ENCODE peak calls at places on chromosome 9, in ten cellular contexts. One of them, this sample, is unnamed.

GRCh38 chr9:107367727-107368502 is 84.8 kb downstream of the RAD23B start:
- DNase-seq in hepatocyte: no peak
- DNase-seq in pancreas: no peak
- DNase-seq in NCI-H2107: no peak
- DNase-seq in NCI-H526 treated with DMSO at 0.1 percent for 48 hours: no peak
- DNase-seq in NCI-H748 treated with DMSO at 0.1 percent for 48 hours: no peak
- DNase-seq in HCT116: no peak
- DNase-seq in iris pigment epithelial cell: peak; percentile 30
- DNase-seq in AG04450: no peak
- DNase-seq in right lobe of liver: no peak
- DNase-seq in this sample: no peak

GRCh38 chr9:116501871-116502270 is 185.2 kb upstream of the TRIM32 start:
- DNase-seq in pancreas: no peak
- DNase-seq in iris pigment epithelial cell: peak; percentile 37
- DNase-seq in right lobe of liver: no peak
- DNase-seq in hepatocyte: no peak
- DNase-seq in HCT116: peak; percentile 23
- DNase-seq in NCI-H526 treated with DMSO at 0.1 percent for 48 hours: no peak
- DNase-seq in AG04450: no peak
- DNase-seq in NCI-H748 treated with DMSO at 0.1 percent for 48 hours: no peak
- DNase-seq in NCI-H2107: no peak
- DNase-seq in this sample: no peak

GRCh38 chr9:22158275-22158674 is 149.2 kb upstream of the CDKN2B start:
- DNase-seq in HCT116: no peak
- DNase-seq in pancreas: no peak
- DNase-seq in NCI-H748 treated with DMSO at 0.1 percent for 48 hours: no peak
- DNase-seq in NCI-H2107: no peak
- DNase-seq in NCI-H526 treated with DMSO at 0.1 percent for 48 hours: no peak
- DNase-seq in hepatocyte: no peak
- DNase-seq in right lobe of liver: no peak
- DNase-seq in AG04450: no peak
- DNase-seq in iris pigment epithelial cell: peak; percentile 65
- DNase-seq in this sample: no peak

GRCh38 chr9:136886610-136887597 is 588 bp downstream of the TRAF2 start:
- DNase-seq in AG04450: no peak
- DNase-seq in iris pigment epithelial cell: peak; percentile 24
- DNase-seq in NCI-H2107: peak; percentile 57
- DNase-seq in NCI-H748 treated with DMSO at 0.1 percent for 48 hours: no peak
- DNase-seq in HCT116: no peak
- DNase-seq in right lobe of liver: no peak
- DNase-seq in pancreas: peak; percentile 71
- DNase-seq in NCI-H526 treated with DMSO at 0.1 percent for 48 hours: no peak
- DNase-seq in hepatocyte: peak; percentile 59
- DNase-seq in this sample: no peak

GRCh38 chr9:121673576-121673975 is 22.1 kb downstream of the DAB2IP start:
- DNase-seq in hepatocyte: no peak
- DNase-seq in HCT116: no peak
- DNase-seq in pancreas: no peak
- DNase-seq in iris pigment epithelial cell: no peak
- DNase-seq in AG04450: no peak
- DNase-seq in NCI-H2107: no peak
- DNase-seq in right lobe of liver: no peak
- DNase-seq in NCI-H526 treated with DMSO at 0.1 percent for 48 hours: no peak
- DNase-seq in NCI-H748 treated with DMSO at 0.1 percent for 48 hours: no peak
- DNase-seq in this sample: no peak

GRCh38 chr9:98806394-98807069 is 938 bp upstream of the GALNT12 start:
- DNase-seq in iris pigment epithelial cell: peak; percentile 40
- DNase-seq in hepatocyte: no peak
- DNase-seq in NCI-H2107: no peak
- DNase-seq in NCI-H526 treated with DMSO at 0.1 percent for 48 hours: no peak
- DNase-seq in AG04450: no peak
- DNase-seq in HCT116: no peak
- DNase-seq in NCI-H748 treated with DMSO at 0.1 percent for 48 hours: no peak
- DNase-seq in right lobe of liver: no peak
- DNase-seq in pancreas: no peak
- DNase-seq in this sample: no peak

GRCh38 chr9:6068983-6069382 is 53.6 kb upstream of the RANBP6 start:
- DNase-seq in NCI-H526 treated with DMSO at 0.1 percent for 48 hours: no peak
- DNase-seq in NCI-H2107: no peak
- DNase-seq in NCI-H748 treated with DMSO at 0.1 percent for 48 hours: no peak
- DNase-seq in HCT116: no peak
- DNase-seq in right lobe of liver: no peak
- DNase-seq in AG04450: no peak
- DNase-seq in iris pigment epithelial cell: no peak
- DNase-seq in hepatocyte: no peak
- DNase-seq in pancreas: no peak
- DNase-seq in this sample: no peak

GRCh38 chr9:89461302-89461701 is 36.6 kb downstream of the SEMA4D start:
- DNase-seq in HCT116: no peak
- DNase-seq in NCI-H748 treated with DMSO at 0.1 percent for 48 hours: no peak
- DNase-seq in AG04450: peak; percentile 10
- DNase-seq in iris pigment epithelial cell: peak; percentile 66
- DNase-seq in pancreas: no peak
- DNase-seq in hepatocyte: no peak
- DNase-seq in NCI-H526 treated with DMSO at 0.1 percent for 48 hours: no peak
- DNase-seq in NCI-H2107: no peak
- DNase-seq in right lobe of liver: no peak
- DNase-seq in this sample: no peak

GRCh38 chr9:96344458-96345180 is 38.9 kb downstream of the SLC35D2 start:
- DNase-seq in AG04450: peak; percentile 87
- DNase-seq in hepatocyte: peak; percentile 88
- DNase-seq in NCI-H748 treated with DMSO at 0.1 percent for 48 hours: peak; percentile 64
- DNase-seq in pancreas: no peak
- DNase-seq in right lobe of liver: no peak
- DNase-seq in NCI-H526 treated with DMSO at 0.1 percent for 48 hours: no peak
- DNase-seq in HCT116: peak; percentile 73
- DNase-seq in NCI-H2107: no peak
- DNase-seq in iris pigment epithelial cell: peak; percentile 92
- DNase-seq in this sample: no peak

GRCh38 chr9:117548556-117548955 is 133.7 kb upstream of the ASTN2 start:
- DNase-seq in pancreas: no peak
- DNase-seq in AG04450: no peak
- DNase-seq in NCI-H748 treated with DMSO at 0.1 percent for 48 hours: no peak
- DNase-seq in NCI-H2107: no peak
- DNase-seq in right lobe of liver: no peak
- DNase-seq in iris pigment epithelial cell: no peak
- DNase-seq in hepatocyte: no peak
- DNase-seq in HCT116: no peak
- DNase-seq in NCI-H526 treated with DMSO at 0.1 percent for 48 hours: no peak
- DNase-seq in this sample: no peak

GRCh38 chr9:28801144-28801799 is 1228.0 kb upstream of the C9orf72 start:
- DNase-seq in pancreas: no peak
- DNase-seq in iris pigment epithelial cell: peak; percentile 16
- DNase-seq in right lobe of liver: no peak
- DNase-seq in AG04450: no peak
- DNase-seq in HCT116: no peak
- DNase-seq in NCI-H526 treated with DMSO at 0.1 percent for 48 hours: no peak
- DNase-seq in hepatocyte: no peak
- DNase-seq in NCI-H2107: no peak
- DNase-seq in NCI-H748 treated with DMSO at 0.1 percent for 48 hours: no peak
- DNase-seq in this sample: no peak

GRCh38 chr9:108130896-108131295 is 641.3 kb upstream of the KLF4 start:
- DNase-seq in HCT116: no peak
- DNase-seq in NCI-H2107: no peak
- DNase-seq in iris pigment epithelial cell: no peak
- DNase-seq in hepatocyte: no peak
- DNase-seq in NCI-H526 treated with DMSO at 0.1 percent for 48 hours: no peak
- DNase-seq in right lobe of liver: no peak
- DNase-seq in AG04450: no peak
- DNase-seq in pancreas: no peak
- DNase-seq in NCI-H748 treated with DMSO at 0.1 percent for 48 hours: peak; percentile 6
- DNase-seq in this sample: no peak

GRCh38 chr9:79256691-79257213 is 315.0 kb upstream of the TLE4 start:
- DNase-seq in NCI-H2107: peak; percentile 81
- DNase-seq in hepatocyte: peak; percentile 34
- DNase-seq in iris pigment epithelial cell: peak; percentile 56
- DNase-seq in NCI-H748 treated with DMSO at 0.1 percent for 48 hours: peak; percentile 89
- DNase-seq in pancreas: peak; percentile 54
- DNase-seq in HCT116: no peak
- DNase-seq in NCI-H526 treated with DMSO at 0.1 percent for 48 hours: peak; percentile 79
- DNase-seq in right lobe of liver: no peak
- DNase-seq in AG04450: no peak
- DNase-seq in this sample: no peak

GRCh38 chr9:113992994-113993393 is 85.1 kb downstream of the AMBP start:
- DNase-seq in right lobe of liver: no peak
- DNase-seq in AG04450: no peak
- DNase-seq in iris pigment epithelial cell: no peak
- DNase-seq in HCT116: no peak
- DNase-seq in pancreas: no peak
- DNase-seq in hepatocyte: no peak
- DNase-seq in NCI-H526 treated with DMSO at 0.1 percent for 48 hours: no peak
- DNase-seq in NCI-H748 treated with DMSO at 0.1 percent for 48 hours: no peak
- DNase-seq in NCI-H2107: no peak
- DNase-seq in this sample: no peak

GRCh38 chr9:109986423-109987055 is 206.5 kb downstream of the PALM2AKAP2 start:
- DNase-seq in NCI-H526 treated with DMSO at 0.1 percent for 48 hours: no peak
- DNase-seq in right lobe of liver: no peak
- DNase-seq in NCI-H2107: no peak
- DNase-seq in pancreas: no peak
- DNase-seq in HCT116: no peak
- DNase-seq in iris pigment epithelial cell: peak; percentile 97
- DNase-seq in hepatocyte: no peak
- DNase-seq in NCI-H748 treated with DMSO at 0.1 percent for 48 hours: no peak
- DNase-seq in AG04450: peak; percentile 49
- DNase-seq in this sample: no peak

GRCh38 chr9:121359358-121360294 is 10.4 kb downstream of the STOM start:
- DNase-seq in HCT116: no peak
- DNase-seq in NCI-H526 treated with DMSO at 0.1 percent for 48 hours: no peak
- DNase-seq in AG04450: no peak
- DNase-seq in right lobe of liver: no peak
- DNase-seq in NCI-H748 treated with DMSO at 0.1 percent for 48 hours: no peak
- DNase-seq in NCI-H2107: no peak
- DNase-seq in hepatocyte: no peak
- DNase-seq in pancreas: no peak
- DNase-seq in iris pigment epithelial cell: peak; percentile 63
- DNase-seq in this sample: no peak

This sample was measured in effector memory CD4-positive, alpha-beta T cell.